ENCODE peak calls at places on chromosomes 16 and 17, in six cellular contexts. One of them, this sample, is unnamed.

GRCh38 chr17:51799981-51800380 is 358.5 kb downstream of the CA10 start:
- DNase-seq in H1: no peak
- DNase-seq in HCT116: no peak
- DNase-seq in SK-N-SH: no peak
- DNase-seq in K562: no peak
- DNase-seq in GM12878: no peak
- DNase-seq in this sample: no peak

GRCh38 chr17:64920419-64921172 is 1.3 kb upstream of the LRRC37A3 start:
- DNase-seq in H1: no peak
- DNase-seq in HCT116: no peak
- DNase-seq in SK-N-SH: no peak
- DNase-seq in K562: peak
- DNase-seq in GM12878: no peak
- DNase-seq in this sample: no peak

GRCh38 chr16:68345351-68345810 is 34.6 kb downstream of the PRMT7 start:
- DNase-seq in H1: no peak
- DNase-seq in HCT116: no peak
- DNase-seq in SK-N-SH: no peak
- DNase-seq in K562: no peak
- DNase-seq in GM12878: no peak
- DNase-seq in this sample: no peak

GRCh38 chr16:67842509-67843342 is 606 bp downstream of the THAP11 start:
- DNase-seq in H1: no peak
- DNase-seq in HCT116: no peak
- DNase-seq in SK-N-SH: peak
- DNase-seq in K562: no peak
- DNase-seq in GM12878: no peak
- DNase-seq in this sample: peak

GRCh38 chr17:37494401-37494831 is 4.7 kb downstream of the DUSP14 start:
- DNase-seq in H1: no peak
- DNase-seq in HCT116: no peak
- DNase-seq in SK-N-SH: no peak
- DNase-seq in K562: no peak
- DNase-seq in GM12878: no peak
- DNase-seq in this sample: no peak

GRCh38 chr16:13098536-13098935 is 197.1 kb downstream of the SHISA9 start:
- DNase-seq in H1: no peak
- DNase-seq in HCT116: no peak
- DNase-seq in SK-N-SH: no peak
- DNase-seq in K562: no peak
- DNase-seq in GM12878: no peak
- DNase-seq in this sample: peak

GRCh38 chr16:56108724-56109123 is 82.6 kb upstream of the GNAO1 start:
- DNase-seq in H1: no peak
- DNase-seq in HCT116: no peak
- DNase-seq in SK-N-SH: no peak
- DNase-seq in K562: no peak
- DNase-seq in GM12878: no peak
- DNase-seq in this sample: no peak

GRCh38 chr17:76480676-76481075 is 13.3 kb downstream of the AANAT start:
- DNase-seq in H1: no peak
- DNase-seq in HCT116: no peak
- DNase-seq in SK-N-SH: no peak
- DNase-seq in K562: no peak
- DNase-seq in GM12878: no peak
- DNase-seq in this sample: no peak

GRCh38 chr17:7413346-7413985 is 5.8 kb downstream of the NLGN2 start:
- DNase-seq in H1: no peak
- DNase-seq in HCT116: no peak
- DNase-seq in SK-N-SH: no peak
- DNase-seq in K562: no peak
- DNase-seq in GM12878: no peak
- DNase-seq in this sample: no peak

GRCh38 chr17:42337442-42337841 is 49.1 kb downstream of the STAT5A start:
- DNase-seq in H1: no peak
- DNase-seq in HCT116: no peak
- DNase-seq in SK-N-SH: no peak
- DNase-seq in K562: no peak
- DNase-seq in GM12878: peak
- DNase-seq in this sample: no peak

GRCh38 chr17:67779098-67779672 is 46.1 kb upstream of the BPTF start:
- DNase-seq in H1: peak
- DNase-seq in HCT116: peak
- DNase-seq in SK-N-SH: peak
- DNase-seq in K562: peak
- DNase-seq in GM12878: no peak
- DNase-seq in this sample: peak

GRCh38 chr17:48915459-48916282 is 7.5 kb downstream of the UBE2Z start:
- DNase-seq in H1: no peak
- DNase-seq in HCT116: no peak
- DNase-seq in SK-N-SH: no peak
- DNase-seq in K562: no peak
- DNase-seq in GM12878: peak
- DNase-seq in this sample: no peak

GRCh38 chr17:7884581-7885356 is 3.8 kb upstream of the CHD3 start:
- DNase-seq in H1: no peak
- DNase-seq in HCT116: no peak
- DNase-seq in SK-N-SH: peak
- DNase-seq in K562: peak
- DNase-seq in GM12878: no peak
- DNase-seq in this sample: peak

GRCh38 chr16:15461376-15461775 is 27.0 kb downstream of the BMERB1 start:
- DNase-seq in H1: no peak
- DNase-seq in HCT116: no peak
- DNase-seq in SK-N-SH: no peak
- DNase-seq in K562: no peak
- DNase-seq in GM12878: no peak
- DNase-seq in this sample: no peak

GRCh38 chr17:1486802-1487695 is 5.4 kb downstream of the MYO1C start:
- DNase-seq in H1: no peak
- DNase-seq in HCT116: peak
- DNase-seq in SK-N-SH: no peak
- DNase-seq in K562: peak
- DNase-seq in GM12878: peak
- DNase-seq in this sample: peak

GRCh38 chr17:29613371-29613837 is 9.3 kb downstream of the CORO6 start:
- DNase-seq in H1: no peak
- DNase-seq in HCT116: no peak
- DNase-seq in SK-N-SH: peak
- DNase-seq in K562: no peak
- DNase-seq in GM12878: no peak
- DNase-seq in this sample: no peak

GRCh38 chr16:19196871-19197270 is 28.8 kb downstream of the SYT17 start:
- DNase-seq in H1: no peak
- DNase-seq in HCT116: no peak
- DNase-seq in SK-N-SH: no peak
- DNase-seq in K562: no peak
- DNase-seq in GM12878: no peak
- DNase-seq in this sample: no peak

GRCh38 chr17:33234930-33235685 is 58.0 kb downstream of the ASIC2 start:
- DNase-seq in H1: no peak
- DNase-seq in HCT116: no peak
- DNase-seq in SK-N-SH: peak
- DNase-seq in K562: no peak
- DNase-seq in GM12878: no peak
- DNase-seq in this sample: no peak

GRCh38 chr16:63228259-63228658 is 1192.0 kb upstream of the CDH8 start:
- DNase-seq in H1: no peak
- DNase-seq in HCT116: no peak
- DNase-seq in SK-N-SH: no peak
- DNase-seq in K562: no peak
- DNase-seq in GM12878: no peak
- DNase-seq in this sample: no peak

GRCh38 chr16:85401370-85401916 is 211.7 kb upstream of the GSE1 start:
- DNase-seq in H1: no peak
- DNase-seq in HCT116: no peak
- DNase-seq in SK-N-SH: no peak
- DNase-seq in K562: no peak
- DNase-seq in GM12878: no peak
- DNase-seq in this sample: no peak

GRCh38 chr16:85402910-85403692 is 210.0 kb upstream of the GSE1 start:
- DNase-seq in H1: no peak
- DNase-seq in HCT116: no peak
- DNase-seq in SK-N-SH: no peak
- DNase-seq in K562: peak
- DNase-seq in GM12878: no peak
- DNase-seq in this sample: no peak

GRCh38 chr16:85403693-85404092 is 209.4 kb upstream of the GSE1 start:
- DNase-seq in H1: no peak
- DNase-seq in HCT116: no peak
- DNase-seq in SK-N-SH: no peak
- DNase-seq in K562: no peak
- DNase-seq in GM12878: no peak
- DNase-seq in this sample: no peak

GRCh38 chr16:85400305-85401205 is 212.6 kb upstream of the GSE1 start:
- DNase-seq in H1: no peak
- DNase-seq in HCT116: no peak
- DNase-seq in SK-N-SH: no peak
- DNase-seq in K562: no peak
- DNase-seq in GM12878: no peak
- DNase-seq in this sample: no peak

DNA sequence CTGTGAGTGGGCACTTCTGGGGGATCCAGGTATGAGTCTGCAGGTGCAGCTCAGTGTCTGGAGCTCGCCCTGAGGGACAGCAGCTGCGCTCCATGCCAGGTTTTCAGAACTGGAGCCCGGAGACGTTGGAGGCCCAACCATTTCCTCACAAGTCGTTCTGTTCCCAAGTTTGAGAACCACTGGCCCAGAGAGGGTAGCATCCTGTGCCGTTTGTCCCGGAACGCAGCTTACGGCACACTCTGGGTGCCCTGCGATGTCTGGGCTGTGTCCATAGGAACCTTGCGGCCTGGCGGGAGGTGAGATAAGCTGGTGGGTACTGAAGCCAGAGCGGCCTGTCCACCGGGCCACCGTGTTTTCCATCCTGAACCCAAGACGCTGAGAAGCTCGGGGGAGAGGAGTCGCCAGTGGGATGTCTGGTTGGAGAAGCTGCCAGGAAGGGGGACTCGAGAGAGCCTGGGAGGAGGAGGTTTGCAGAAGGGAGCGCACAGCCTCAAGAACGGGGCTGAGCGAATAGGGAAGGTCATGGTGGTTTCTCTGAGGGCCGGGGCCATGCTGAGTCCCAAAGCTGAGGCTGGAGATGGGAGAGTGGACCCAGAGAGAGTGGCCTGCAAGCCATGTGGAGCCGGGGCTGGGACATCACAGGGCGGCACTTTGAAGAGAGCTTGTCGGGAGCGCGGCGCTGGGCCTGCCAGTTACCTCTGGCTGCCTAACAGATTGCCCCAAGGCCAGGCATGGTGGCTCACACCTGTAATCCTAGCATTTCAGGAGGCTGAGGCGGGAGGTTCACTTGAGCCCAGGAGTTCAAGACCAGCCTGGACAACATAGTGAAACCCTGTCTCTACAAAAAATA is 211.0 kb upstream of the GSE1 start:
- DNase-seq in H1: no peak
- DNase-seq in HCT116: no peak
- DNase-seq in SK-N-SH: no peak
- DNase-seq in K562: no peak
- DNase-seq in GM12878: no peak
- DNase-seq in this sample: no peak
- TF ChIP-seq JUND in H1: no peak
- TF ChIP-seq JUND in HCT116: no peak
- TF ChIP-seq JUND in SK-N-SH: no peak
- TF ChIP-seq JUND in K562: no peak
- TF ChIP-seq JUND in GM12878: no peak
- TF ChIP-seq JUND in this sample: no peak

GRCh38 chr16:66081967-66082366 is 284.5 kb upstream of the CDH5 start:
- DNase-seq in H1: peak
- DNase-seq in HCT116: peak
- DNase-seq in SK-N-SH: no peak
- DNase-seq in K562: no peak
- DNase-seq in GM12878: no peak
- DNase-seq in this sample: no peak
- TF ChIP-seq JUND in H1: no peak
- TF ChIP-seq JUND in HCT116: peak
- TF ChIP-seq JUND in SK-N-SH: no peak
- TF ChIP-seq JUND in K562: no peak
- TF ChIP-seq JUND in GM12878: no peak
- TF ChIP-seq JUND in this sample: no peak

GRCh38 chr17:41103896-41104295 is 1.3 kb upstream of the KRTAP4-9 start:
- DNase-seq in H1: no peak
- DNase-seq in HCT116: no peak
- DNase-seq in SK-N-SH: no peak
- DNase-seq in K562: no peak
- DNase-seq in GM12878: no peak
- DNase-seq in this sample: no peak
- TF ChIP-seq JUND in H1: no peak
- TF ChIP-seq JUND in HCT116: no peak
- TF ChIP-seq JUND in SK-N-SH: no peak
- TF ChIP-seq JUND in K562: no peak
- TF ChIP-seq JUND in GM12878: no peak
- TF ChIP-seq JUND in this sample: no peak

GRCh38 chr16:74225278-74225677 is 71.3 kb upstream of the PSMD7 start:
- DNase-seq in H1: no peak
- DNase-seq in HCT116: no peak
- DNase-seq in SK-N-SH: no peak
- DNase-seq in K562: no peak
- DNase-seq in GM12878: no peak
- DNase-seq in this sample: no peak

GRCh38 chr16:74230126-74230525 is 66.5 kb upstream of the PSMD7 start:
- DNase-seq in H1: no peak
- DNase-seq in HCT116: no peak
- DNase-seq in SK-N-SH: no peak
- DNase-seq in K562: no peak
- DNase-seq in GM12878: no peak
- DNase-seq in this sample: no peak

GRCh38 chr16:74224828-74225227 is 71.8 kb upstream of the PSMD7 start:
- DNase-seq in H1: no peak
- DNase-seq in HCT116: no peak
- DNase-seq in SK-N-SH: no peak
- DNase-seq in K562: no peak
- DNase-seq in GM12878: no peak
- DNase-seq in this sample: no peak

DNA sequence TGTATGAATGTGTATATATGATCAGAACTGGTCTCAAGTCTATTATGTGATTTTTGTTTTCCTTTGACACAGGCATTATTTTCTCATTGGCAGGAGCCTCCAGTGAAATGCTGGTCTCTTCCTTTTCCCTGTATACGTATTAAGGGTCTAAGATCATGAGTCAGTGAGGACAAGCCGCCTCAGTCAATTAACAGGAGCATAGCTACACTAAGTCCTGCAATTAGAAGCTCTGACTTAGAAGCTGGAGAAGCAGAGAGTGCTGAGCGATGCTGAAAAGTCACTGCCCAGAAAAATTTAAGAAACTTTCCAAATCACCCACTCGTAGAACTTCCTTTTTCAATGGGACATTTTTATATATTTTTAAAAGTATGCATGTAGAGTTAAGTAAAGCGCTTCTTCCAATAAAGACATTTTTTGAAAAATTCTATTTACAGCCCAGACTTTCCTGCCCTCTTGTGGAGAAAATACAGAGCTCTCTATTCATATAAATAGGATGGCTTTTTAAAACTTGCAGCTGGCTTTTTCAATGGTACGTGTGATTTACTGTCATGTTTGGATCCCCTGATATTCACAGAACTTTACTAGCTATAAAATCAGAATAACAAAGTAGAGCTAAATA is 70.1 kb upstream of the PSMD7 start:
- DNase-seq in H1: no peak
- DNase-seq in HCT116: peak
- DNase-seq in SK-N-SH: peak
- DNase-seq in K562: no peak
- DNase-seq in GM12878: no peak
- DNase-seq in this sample: no peak
- TF ChIP-seq JUND in H1: no peak
- TF ChIP-seq JUND in HCT116: no peak
- TF ChIP-seq JUND in SK-N-SH: no peak
- TF ChIP-seq JUND in K562: no peak
- TF ChIP-seq JUND in GM12878: no peak
- TF ChIP-seq JUND in this sample: no peak

This sample was measured in T47D.